ENCODE peak calls at places on chromosomes 6 and 20, in four cellular contexts. One of them, this sample, is unnamed.

GRCh38 chr6:21506126-21506525 is 87.4 kb upstream of the SOX4 start:
- DNase-seq in activated CD8-positive, alpha-beta memory T cell treated with anti-CD3 and anti-CD28 coated beads, Interleukin-2, amount 50 U/mL, for 48 hours: no peak
- DNase-seq in cardiac fibroblast: no peak
- DNase-seq in adrenal gland: no peak
- DNase-seq in this sample: no peak

GRCh38 chr6:16523550-16524379 is 237.5 kb downstream of the ATXN1 start:
- DNase-seq in activated CD8-positive, alpha-beta memory T cell treated with anti-CD3 and anti-CD28 coated beads, Interleukin-2, amount 50 U/mL, for 48 hours: no peak
- DNase-seq in cardiac fibroblast: peak
- DNase-seq in adrenal gland: no peak
- DNase-seq in this sample: no peak

GRCh38 chr6:94636780-94637385 is 940.5 kb upstream of the MANEA start:
- DNase-seq in activated CD8-positive, alpha-beta memory T cell treated with anti-CD3 and anti-CD28 coated beads, Interleukin-2, amount 50 U/mL, for 48 hours: no peak
- DNase-seq in cardiac fibroblast: no peak
- DNase-seq in adrenal gland: no peak
- DNase-seq in this sample: no peak

GRCh38 chr6:10278786-10279185 is 136.1 kb downstream of the TFAP2A start:
- DNase-seq in activated CD8-positive, alpha-beta memory T cell treated with anti-CD3 and anti-CD28 coated beads, Interleukin-2, amount 50 U/mL, for 48 hours: no peak
- DNase-seq in cardiac fibroblast: no peak
- DNase-seq in adrenal gland: peak
- DNase-seq in this sample: no peak

GRCh38 chr6:116144590-116144989 is 18.7 kb upstream of the COL10A1 start:
- DNase-seq in activated CD8-positive, alpha-beta memory T cell treated with anti-CD3 and anti-CD28 coated beads, Interleukin-2, amount 50 U/mL, for 48 hours: no peak
- DNase-seq in cardiac fibroblast: peak
- DNase-seq in adrenal gland: no peak
- DNase-seq in this sample: no peak

GRCh38 chr6:72553531-72554202 is 68.2 kb upstream of the KCNQ5 start:
- DNase-seq in activated CD8-positive, alpha-beta memory T cell treated with anti-CD3 and anti-CD28 coated beads, Interleukin-2, amount 50 U/mL, for 48 hours: no peak
- DNase-seq in cardiac fibroblast: peak
- DNase-seq in adrenal gland: no peak
- DNase-seq in this sample: no peak

GRCh38 chr20:57438552-57438951 is 47.4 kb downstream of the RBM38 start:
- DNase-seq in activated CD8-positive, alpha-beta memory T cell treated with anti-CD3 and anti-CD28 coated beads, Interleukin-2, amount 50 U/mL, for 48 hours: no peak
- DNase-seq in cardiac fibroblast: no peak
- DNase-seq in adrenal gland: no peak
- DNase-seq in this sample: no peak

GRCh38 chr6:111706841-111707391 is 101.2 kb upstream of the TRAF3IP2 start:
- DNase-seq in activated CD8-positive, alpha-beta memory T cell treated with anti-CD3 and anti-CD28 coated beads, Interleukin-2, amount 50 U/mL, for 48 hours: no peak
- DNase-seq in cardiac fibroblast: no peak
- DNase-seq in adrenal gland: no peak
- DNase-seq in this sample: no peak